ENCODE peak calls at places on chromosomes 5 and 9, in five cellular contexts. X is fibroblast of lung, S is tibial artery, L is psoas muscle, U is breast epithelium. W is an unnamed sample.

GRCh38 chr5:180607861-180608571 is 16.7 kb upstream of the SCGB3A1 start:
- DNase-seq in X (no peak), S (no peak), L (peak; percentile 11), U (no peak), W (peak; percentile 35)

GRCh38 chr9:80932181-80932580 is 757.2 kb downstream of the TLE1 start:
- DNase-seq in X (peak; percentile 5), S (no peak), L (no peak), U (no peak), W (no peak)

GRCh38 chr5:89397096-89397495 is 514.1 kb upstream of the MEF2C start:
- DNase-seq in X (peak; percentile 40), S (no peak), L (no peak), U (no peak), W (peak; percentile 56)

GRCh38 chr9:110835859-110836271 is 167.3 kb downstream of the MUSK start:
- DNase-seq in X (peak; percentile 20), S (no peak), L (no peak), U (no peak), W (no peak)

GRCh38 chr5:139698461-139699146 is 50.5 kb downstream of the CXXC5 start:
- DNase-seq in X (peak; percentile 85), S (peak; percentile 94), L (peak; percentile 86), U (peak; percentile 88), W (no peak)

GRCh38 chr5:68248896-68249295 is 33.3 kb downstream of the PIK3R1 start:
- DNase-seq in X (no peak), S (no peak), L (no peak), U (no peak), W (no peak)

GRCh38 chr5:73637565-73637964 is 11.6 kb downstream of the ARHGEF28 start:
- DNase-seq in X (no peak), S (no peak), L (no peak), U (no peak), W (no peak)

GRCh38 chr5:154390096-154390495 is 55.7 kb upstream of the SAP30L start:
- DNase-seq in X (peak; percentile 37), S (no peak), L (no peak), U (no peak), W (no peak)

GRCh38 chr5:173789031-173789920 is 98.9 kb upstream of the CPEB4 start:
- DNase-seq in X (peak; percentile 73), S (peak; percentile 59), L (no peak), U (no peak), W (peak; percentile 72)

GRCh38 chr5:149488645-149489306 is 62.5 kb downstream of the CSNK1A1 start:
- DNase-seq in X (no peak), S (no peak), L (no peak), U (no peak), W (no peak)

GRCh38 chr5:149317281-149318048 is 27.8 kb upstream of the GRPEL2 start:
- DNase-seq in X (peak; percentile 61), S (no peak), L (no peak), U (no peak), W (no peak)

GRCh38 chr9:74293479-74293878 is 203.7 kb upstream of the RORB start:
- DNase-seq in X (no peak), S (no peak), L (no peak), U (no peak), W (no peak)

GRCh38 chr5:110177729-110178128 is 488.0 kb downstream of the MAN2A1 start:
- DNase-seq in X (no peak), S (no peak), L (no peak), U (no peak), W (no peak)

GRCh38 chr5:73654171-73654811 is 28.3 kb downstream of the ARHGEF28 start:
- DNase-seq in X (no peak), S (no peak), L (no peak), U (no peak), W (no peak)

GRCh38 chr9:101751895-101752294 is 13.4 kb upstream of the GRIN3A start:
- DNase-seq in X (no peak), S (no peak), L (no peak), U (no peak), W (no peak)

GRCh38 chr5:137304227-137304874 is 194.8 kb downstream of the SPOCK1 start:
- DNase-seq in X (no peak), S (no peak), L (no peak), U (peak; percentile 58), W (no peak)

GRCh38 chr5:82351754-82352145 is 73.6 kb upstream of the RPS23 start:
- DNase-seq in X (peak; percentile 90), S (no peak), L (no peak), U (no peak), W (no peak)

GRCh38 chr5:75461679-75462078 is 49.8 kb downstream of the CERT1 start:
- DNase-seq in X (peak; percentile 19), S (no peak), L (no peak), U (no peak), W (no peak)
- TF ChIP-seq CTCF in X (no peak), S (no peak), L (no peak), U (no peak), W (no peak)

GRCh38 chr5:141155540-141156374 is 5.9 kb downstream of the PCDHB6 start:
- DNase-seq in X (no peak), S (no peak), L (no peak), U (no peak), W (no peak)
- TF ChIP-seq CTCF in X (no peak), S (no peak), L (no peak), U (no peak), W (no peak)

GRCh38 chr5:131270809-131271208 is 7.0 kb downstream of the CDC42SE2 start:
- DNase-seq in X (no peak), S (no peak), L (no peak), U (no peak), W (no peak)
- TF ChIP-seq CTCF in X (no peak), S (no peak), L (no peak), U (no peak), W (no peak)

DNA sequence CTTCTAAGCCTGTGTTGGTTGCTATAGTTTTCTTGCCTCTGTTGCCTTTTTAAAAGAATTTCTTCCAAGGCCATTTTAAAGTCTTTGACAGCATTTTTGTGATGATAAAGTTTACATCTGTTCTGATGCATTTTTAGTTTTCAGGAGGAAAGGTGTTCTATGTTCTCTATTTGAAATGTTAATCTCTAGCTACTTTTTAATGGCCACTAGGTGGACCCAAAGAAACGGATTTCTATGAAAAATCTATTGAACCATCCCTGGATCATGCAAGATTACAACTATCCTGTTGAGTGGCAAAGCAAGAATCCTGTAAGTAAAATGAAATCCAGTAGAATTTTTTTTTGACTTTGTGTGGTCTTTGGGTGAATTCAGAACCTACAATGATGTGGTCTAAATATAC is 60.2 kb downstream of the MELK start:
- DNase-seq in X (peak; percentile 61), S (no peak), L (no peak), U (no peak), W (no peak)
- TF ChIP-seq CTCF in X (peak; percentile 36), S (peak; percentile 21), L (peak; percentile 16), U (peak; percentile 16), W (peak; percentile 43)

GRCh38 chr9:98808411-98808815 is 943 bp downstream of the GALNT12 start:
- DNase-seq in X (no peak), S (peak; percentile 67), L (no peak), U (no peak), W (no peak)

GRCh38 chr9:98810106-98810840 is 2.8 kb downstream of the GALNT12 start:
- DNase-seq in X (no peak), S (no peak), L (no peak), U (no peak), W (no peak)

GRCh38 chr9:98811051-98811650 is 3.7 kb downstream of the GALNT12 start:
- DNase-seq in X (peak; percentile 96), S (no peak), L (no peak), U (no peak), W (no peak)

GRCh38 chr9:98808879-98809278 is 1.4 kb downstream of the GALNT12 start:
- DNase-seq in X (no peak), S (no peak), L (no peak), U (no peak), W (no peak)

DNA sequence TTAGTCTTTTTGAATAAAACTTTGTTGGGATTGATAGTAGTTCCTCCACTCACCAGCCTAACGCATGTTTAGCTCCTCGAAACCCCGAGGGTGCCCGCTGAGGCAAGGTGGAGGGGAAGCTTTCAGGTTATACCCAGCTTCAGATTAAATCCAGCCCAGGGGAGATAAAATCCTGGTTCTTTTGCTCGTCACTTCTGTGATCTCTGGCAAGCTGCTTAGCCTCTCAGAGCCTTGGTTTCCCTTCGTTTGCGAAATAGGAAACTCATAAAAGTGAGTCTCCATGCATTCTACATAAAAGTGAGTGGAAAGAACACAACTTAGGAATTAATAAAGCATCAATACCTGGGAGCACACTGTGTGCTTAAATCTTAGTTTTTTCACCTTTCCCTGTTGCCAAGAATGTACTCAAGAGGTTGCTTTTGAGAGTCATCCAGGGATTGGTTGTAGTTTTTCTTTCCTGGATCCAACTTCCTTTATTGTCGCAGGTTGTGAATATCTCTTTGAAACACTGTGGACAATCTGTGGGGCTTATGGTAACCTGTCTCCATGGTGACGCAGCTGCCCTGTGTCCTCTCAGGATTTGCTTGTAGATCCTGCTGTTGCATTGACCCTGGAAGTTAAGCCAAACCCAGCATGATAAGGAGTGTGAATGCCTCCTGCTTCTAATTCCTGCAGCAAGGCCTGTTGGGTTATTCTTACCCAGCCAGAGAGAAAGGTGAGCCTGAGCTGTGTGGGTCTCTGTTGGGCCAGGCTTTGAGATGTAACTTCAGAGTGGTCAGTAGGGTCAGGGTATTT is 2.0 kb downstream of the GALNT12 start:
- DNase-seq in X (no peak), S (no peak), L (no peak), U (no peak), W (no peak)
- TF ChIP-seq CTCF in X (no peak), S (no peak), L (no peak), U (no peak), W (no peak)

DNA sequence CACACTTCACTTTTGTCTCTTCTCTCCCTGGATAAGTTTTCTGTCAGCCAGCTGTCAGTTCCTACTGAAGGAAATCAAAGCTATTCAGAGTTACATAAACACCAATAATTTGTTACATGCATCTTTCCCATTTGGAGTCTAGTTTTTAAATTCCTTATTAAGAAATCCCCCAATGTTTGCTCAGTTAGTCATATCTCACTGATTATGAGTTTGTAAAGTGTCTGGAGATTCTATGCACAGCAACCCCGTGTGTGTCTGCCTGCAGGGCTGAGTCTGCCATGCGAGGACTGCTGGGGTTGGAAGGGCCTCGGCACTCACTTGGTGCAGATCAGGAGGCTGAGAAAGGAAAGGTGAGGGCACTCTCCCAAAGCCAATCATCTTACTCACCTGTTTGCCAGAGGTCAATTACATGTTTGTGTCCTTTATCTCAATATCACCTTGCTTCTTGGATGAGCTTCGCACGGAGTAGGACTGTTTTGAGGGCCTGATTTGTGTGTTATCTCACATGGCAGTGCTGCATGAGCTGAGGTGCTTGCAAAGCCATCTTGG is 3.3 kb downstream of the ANKRD34B start:
- DNase-seq in X (no peak), S (no peak), L (no peak), U (no peak), W (no peak)
- TF ChIP-seq CTCF in X (no peak), S (no peak), L (no peak), U (no peak), W (no peak)

DNA sequence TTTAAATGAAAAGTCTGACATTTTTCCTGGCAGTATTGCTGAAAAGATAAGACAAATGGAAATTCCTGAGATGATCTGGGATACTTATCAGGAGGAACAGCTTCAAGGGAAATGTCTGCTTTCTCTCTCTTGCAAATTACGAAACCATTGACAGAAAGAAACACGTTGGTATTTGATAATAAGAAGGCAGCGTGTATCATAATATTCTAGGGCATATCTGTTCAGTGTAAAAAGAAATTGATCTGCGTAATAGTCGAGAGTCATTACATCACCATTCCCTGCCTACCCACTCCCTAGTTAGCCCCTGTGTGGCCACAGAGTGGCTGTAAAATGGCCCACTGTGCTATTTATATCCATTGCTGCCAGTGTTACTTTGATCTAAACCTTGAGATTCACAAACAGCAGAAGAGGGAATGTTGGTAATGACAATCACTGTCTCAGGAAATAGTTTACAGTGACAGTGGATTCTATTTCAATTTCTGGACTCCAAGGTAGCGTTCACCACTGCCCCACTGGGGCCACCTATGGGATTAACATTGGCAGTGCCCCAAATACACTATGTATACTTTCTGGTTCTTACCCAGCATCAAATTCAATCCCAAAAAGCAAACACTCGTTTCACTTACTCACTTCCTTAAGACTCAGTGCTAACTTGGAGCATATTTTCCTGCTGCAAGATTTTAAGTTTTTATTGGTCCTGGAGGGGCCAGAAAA is 133.4 kb upstream of the GAS1 start:
- DNase-seq in X (peak; percentile 28), S (no peak), L (no peak), U (no peak), W (no peak)
- TF ChIP-seq CTCF in X (no peak), S (no peak), L (peak; percentile 20), U (no peak), W (no peak)